ENCODE peak calls at places on chromosomes 13 and 19, in ten cellular contexts. One of them, this sample, is unnamed.

GRCh38 chr19:14746891-14747290 is 31.5 kb downstream of the ADGRE2 start:
- DNase-seq in mucosa of descending colon: no peak
- DNase-seq in psoas muscle: no peak
- DNase-seq in mesenchymal stem cell: no peak
- DNase-seq in OCI-LY7: no peak
- DNase-seq in ascending aorta: no peak
- DNase-seq in astrocyte: no peak
- DNase-seq in A549: no peak
- DNase-seq in ovary: no peak
- DNase-seq in fibroblast of mammary gland: no peak
- DNase-seq in this sample: no peak

GRCh38 chr19:18507727-18508440 is 14.0 kb downstream of the ELL start:
- DNase-seq in mucosa of descending colon: peak
- DNase-seq in fibroblast of mammary gland: peak
- DNase-seq in A549: no peak
- DNase-seq in astrocyte: no peak
- DNase-seq in ascending aorta: no peak
- DNase-seq in psoas muscle: peak
- DNase-seq in OCI-LY7: no peak
- DNase-seq in ovary: no peak
- DNase-seq in mesenchymal stem cell: peak
- DNase-seq in this sample: no peak

GRCh38 chr13:65679240-65679639 is 1550.9 kb downstream of the PCDH9 start:
- DNase-seq in A549: no peak
- DNase-seq in mucosa of descending colon: no peak
- DNase-seq in OCI-LY7: no peak
- DNase-seq in ascending aorta: no peak
- DNase-seq in mesenchymal stem cell: peak
- DNase-seq in psoas muscle: no peak
- DNase-seq in ovary: no peak
- DNase-seq in astrocyte: peak
- DNase-seq in fibroblast of mammary gland: peak
- DNase-seq in this sample: no peak

GRCh38 chr13:111636271-111636670 is 315.8 kb downstream of the TEX29 start:
- DNase-seq in ascending aorta: no peak
- DNase-seq in mesenchymal stem cell: no peak
- DNase-seq in OCI-LY7: no peak
- DNase-seq in A549: no peak
- DNase-seq in mucosa of descending colon: no peak
- DNase-seq in psoas muscle: no peak
- DNase-seq in astrocyte: no peak
- DNase-seq in fibroblast of mammary gland: no peak
- DNase-seq in ovary: no peak
- DNase-seq in this sample: no peak

GRCh38 chr19:3420244-3420755 is 53.9 kb downstream of the NFIC start:
- DNase-seq in A549: no peak
- DNase-seq in ovary: no peak
- DNase-seq in ascending aorta: no peak
- DNase-seq in astrocyte: no peak
- DNase-seq in OCI-LY7: no peak
- DNase-seq in mesenchymal stem cell: no peak
- DNase-seq in psoas muscle: peak
- DNase-seq in fibroblast of mammary gland: no peak
- DNase-seq in mucosa of descending colon: no peak
- DNase-seq in this sample: no peak

GRCh38 chr13:20702530-20702929 is 969 bp upstream of the IL17D start:
- DNase-seq in mesenchymal stem cell: peak
- DNase-seq in astrocyte: no peak
- DNase-seq in fibroblast of mammary gland: no peak
- DNase-seq in psoas muscle: no peak
- DNase-seq in ascending aorta: no peak
- DNase-seq in A549: no peak
- DNase-seq in OCI-LY7: peak
- DNase-seq in ovary: no peak
- DNase-seq in mucosa of descending colon: peak
- DNase-seq in this sample: no peak

GRCh38 chr19:51479531-51480331 is 1.4 kb downstream of the CEACAM18 start:
- DNase-seq in mucosa of descending colon: no peak
- DNase-seq in A549: no peak
- DNase-seq in ovary: no peak
- DNase-seq in OCI-LY7: no peak
- DNase-seq in ascending aorta: no peak
- DNase-seq in fibroblast of mammary gland: no peak
- DNase-seq in psoas muscle: no peak
- DNase-seq in astrocyte: no peak
- DNase-seq in mesenchymal stem cell: no peak
- DNase-seq in this sample: no peak

GRCh38 chr19:15123900-15124299 is 16.7 kb downstream of the SYDE1 start:
- DNase-seq in OCI-LY7: no peak
- DNase-seq in mucosa of descending colon: peak
- DNase-seq in fibroblast of mammary gland: no peak
- DNase-seq in astrocyte: no peak
- DNase-seq in ascending aorta: no peak
- DNase-seq in ovary: peak
- DNase-seq in A549: no peak
- DNase-seq in mesenchymal stem cell: no peak
- DNase-seq in psoas muscle: peak
- DNase-seq in this sample: no peak

GRCh38 chr19:15331419-15332310 is 674 bp downstream of the BRD4 start:
- DNase-seq in A549: peak
- DNase-seq in fibroblast of mammary gland: peak
- DNase-seq in psoas muscle: peak
- DNase-seq in mucosa of descending colon: peak
- DNase-seq in OCI-LY7: peak
- DNase-seq in mesenchymal stem cell: peak
- DNase-seq in astrocyte: no peak
- DNase-seq in ascending aorta: no peak
- DNase-seq in ovary: peak
- DNase-seq in this sample: peak

GRCh38 chr13:98893361-98893760 is 84.5 kb downstream of the DOCK9 start:
- DNase-seq in OCI-LY7: no peak
- DNase-seq in ascending aorta: no peak
- DNase-seq in psoas muscle: no peak
- DNase-seq in mesenchymal stem cell: no peak
- DNase-seq in astrocyte: no peak
- DNase-seq in A549: no peak
- DNase-seq in fibroblast of mammary gland: no peak
- DNase-seq in mucosa of descending colon: no peak
- DNase-seq in ovary: no peak
- DNase-seq in this sample: no peak

GRCh38 chr19:3632739-3633558 is 6.4 kb upstream of the CACTIN start:
- DNase-seq in ovary: peak
- DNase-seq in OCI-LY7: no peak
- DNase-seq in psoas muscle: no peak
- DNase-seq in astrocyte: no peak
- DNase-seq in mucosa of descending colon: no peak
- DNase-seq in mesenchymal stem cell: no peak
- DNase-seq in fibroblast of mammary gland: no peak
- DNase-seq in ascending aorta: no peak
- DNase-seq in A549: no peak
- DNase-seq in this sample: no peak

GRCh38 chr13:54934121-54934520 is 1905.5 kb downstream of the OLFM4 start:
- DNase-seq in mesenchymal stem cell: no peak
- DNase-seq in psoas muscle: no peak
- DNase-seq in ascending aorta: no peak
- DNase-seq in OCI-LY7: no peak
- DNase-seq in mucosa of descending colon: no peak
- DNase-seq in astrocyte: no peak
- DNase-seq in ovary: no peak
- DNase-seq in fibroblast of mammary gland: no peak
- DNase-seq in A549: no peak
- DNase-seq in this sample: no peak

GRCh38 chr13:40433577-40433976 is 232.9 kb downstream of the FOXO1 start:
- DNase-seq in mucosa of descending colon: peak
- DNase-seq in ascending aorta: no peak
- DNase-seq in psoas muscle: no peak
- DNase-seq in ovary: no peak
- DNase-seq in fibroblast of mammary gland: peak
- DNase-seq in astrocyte: no peak
- DNase-seq in A549: no peak
- DNase-seq in OCI-LY7: peak
- DNase-seq in mesenchymal stem cell: no peak
- DNase-seq in this sample: no peak

GRCh38 chr19:5115771-5116202 is 146.9 kb downstream of the KDM4B start:
- DNase-seq in A549: no peak
- DNase-seq in OCI-LY7: no peak
- DNase-seq in ovary: no peak
- DNase-seq in psoas muscle: no peak
- DNase-seq in mucosa of descending colon: no peak
- DNase-seq in astrocyte: peak
- DNase-seq in ascending aorta: no peak
- DNase-seq in fibroblast of mammary gland: peak
- DNase-seq in mesenchymal stem cell: peak
- DNase-seq in this sample: no peak

GRCh38 chr19:40423938-40424337 is 1.9 kb downstream of the SERTAD1 start:
- DNase-seq in mesenchymal stem cell: no peak
- DNase-seq in astrocyte: no peak
- DNase-seq in A549: no peak
- DNase-seq in mucosa of descending colon: no peak
- DNase-seq in ovary: no peak
- DNase-seq in psoas muscle: no peak
- DNase-seq in ascending aorta: no peak
- DNase-seq in OCI-LY7: no peak
- DNase-seq in fibroblast of mammary gland: no peak
- DNase-seq in this sample: no peak
- H3K4me3 ChIP-seq in mesenchymal stem cell: no peak
- H3K4me3 ChIP-seq in astrocyte: peak
- H3K4me3 ChIP-seq in A549: peak
- H3K4me3 ChIP-seq in mucosa of descending colon: no peak
- H3K4me3 ChIP-seq in ovary: peak
- H3K4me3 ChIP-seq in psoas muscle: peak
- H3K4me3 ChIP-seq in ascending aorta: peak
- H3K4me3 ChIP-seq in OCI-LY7: no peak
- H3K4me3 ChIP-seq in fibroblast of mammary gland: peak
- H3K4me3 ChIP-seq in this sample: peak

DNA sequence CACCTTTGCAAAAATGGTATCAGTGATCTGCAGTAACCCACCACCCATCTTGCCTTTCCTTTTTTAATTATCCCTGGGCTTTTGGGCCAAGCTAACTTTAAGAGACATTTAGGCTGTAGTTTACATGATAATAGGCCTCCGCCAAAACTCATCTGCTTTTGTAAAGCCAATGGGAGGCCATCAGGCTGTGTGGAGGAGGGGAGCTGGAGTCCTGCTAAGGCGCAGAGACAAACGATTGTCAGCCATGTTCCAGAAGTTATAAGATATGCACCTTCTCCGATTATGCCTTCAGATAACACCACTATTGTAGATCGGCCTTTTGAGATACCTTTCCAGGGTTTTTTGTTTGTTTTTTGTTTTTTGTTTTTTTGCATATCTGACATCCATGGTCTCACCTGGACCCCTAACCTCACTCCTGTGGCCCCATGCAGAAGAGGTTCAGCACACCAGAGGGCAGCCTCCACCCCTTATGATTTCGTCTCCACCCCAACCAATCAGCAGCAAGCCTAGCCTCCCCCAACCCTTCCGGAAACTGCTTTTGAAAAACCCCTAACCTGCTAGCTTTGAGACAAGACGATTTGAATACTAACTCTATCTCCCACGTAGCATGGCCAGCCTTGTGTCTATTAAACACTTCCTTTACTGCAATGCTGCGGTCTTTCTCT is 113.9 kb upstream of the UBL3 start:
- DNase-seq in ascending aorta: no peak
- DNase-seq in ovary: no peak
- DNase-seq in A549: no peak
- DNase-seq in psoas muscle: no peak
- DNase-seq in OCI-LY7: no peak
- DNase-seq in fibroblast of mammary gland: no peak
- DNase-seq in mesenchymal stem cell: no peak
- DNase-seq in mucosa of descending colon: no peak
- DNase-seq in astrocyte: no peak
- DNase-seq in this sample: no peak
- H3K4me3 ChIP-seq in ascending aorta: no peak
- H3K4me3 ChIP-seq in ovary: no peak
- H3K4me3 ChIP-seq in A549: no peak
- H3K4me3 ChIP-seq in psoas muscle: no peak
- H3K4me3 ChIP-seq in OCI-LY7: no peak
- H3K4me3 ChIP-seq in fibroblast of mammary gland: no peak
- H3K4me3 ChIP-seq in mesenchymal stem cell: no peak
- H3K4me3 ChIP-seq in mucosa of descending colon: no peak
- H3K4me3 ChIP-seq in astrocyte: no peak
- H3K4me3 ChIP-seq in this sample: no peak

DNA sequence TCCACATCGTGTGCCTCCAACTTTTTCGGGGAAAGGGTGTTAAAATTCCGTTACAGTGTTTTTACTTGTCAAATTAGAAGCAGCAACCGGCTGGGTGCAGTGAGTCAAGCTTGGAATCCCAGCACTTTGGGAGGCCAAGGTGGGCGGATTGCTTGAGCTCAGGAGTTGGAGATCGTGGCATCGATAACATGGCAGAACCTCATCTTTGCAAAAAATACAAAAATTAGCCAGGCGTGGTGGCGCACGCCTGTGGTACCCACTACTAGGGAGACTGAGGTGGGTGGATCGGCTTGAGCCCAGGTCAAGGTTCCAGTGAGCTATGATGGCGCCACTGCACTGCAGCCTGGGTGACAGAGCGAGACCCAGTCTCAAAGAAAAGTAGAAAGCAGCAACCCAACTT is 1.1 kb upstream of the SLC35E1 start:
- DNase-seq in mucosa of descending colon: no peak
- DNase-seq in OCI-LY7: no peak
- DNase-seq in astrocyte: no peak
- DNase-seq in mesenchymal stem cell: no peak
- DNase-seq in ovary: no peak
- DNase-seq in fibroblast of mammary gland: no peak
- DNase-seq in psoas muscle: no peak
- DNase-seq in ascending aorta: no peak
- DNase-seq in A549: no peak
- DNase-seq in this sample: peak
- H3K4me3 ChIP-seq in mucosa of descending colon: peak
- H3K4me3 ChIP-seq in OCI-LY7: peak
- H3K4me3 ChIP-seq in astrocyte: peak
- H3K4me3 ChIP-seq in mesenchymal stem cell: peak
- H3K4me3 ChIP-seq in ovary: peak
- H3K4me3 ChIP-seq in fibroblast of mammary gland: peak
- H3K4me3 ChIP-seq in psoas muscle: peak
- H3K4me3 ChIP-seq in ascending aorta: peak
- H3K4me3 ChIP-seq in A549: peak
- H3K4me3 ChIP-seq in this sample: peak

DNA sequence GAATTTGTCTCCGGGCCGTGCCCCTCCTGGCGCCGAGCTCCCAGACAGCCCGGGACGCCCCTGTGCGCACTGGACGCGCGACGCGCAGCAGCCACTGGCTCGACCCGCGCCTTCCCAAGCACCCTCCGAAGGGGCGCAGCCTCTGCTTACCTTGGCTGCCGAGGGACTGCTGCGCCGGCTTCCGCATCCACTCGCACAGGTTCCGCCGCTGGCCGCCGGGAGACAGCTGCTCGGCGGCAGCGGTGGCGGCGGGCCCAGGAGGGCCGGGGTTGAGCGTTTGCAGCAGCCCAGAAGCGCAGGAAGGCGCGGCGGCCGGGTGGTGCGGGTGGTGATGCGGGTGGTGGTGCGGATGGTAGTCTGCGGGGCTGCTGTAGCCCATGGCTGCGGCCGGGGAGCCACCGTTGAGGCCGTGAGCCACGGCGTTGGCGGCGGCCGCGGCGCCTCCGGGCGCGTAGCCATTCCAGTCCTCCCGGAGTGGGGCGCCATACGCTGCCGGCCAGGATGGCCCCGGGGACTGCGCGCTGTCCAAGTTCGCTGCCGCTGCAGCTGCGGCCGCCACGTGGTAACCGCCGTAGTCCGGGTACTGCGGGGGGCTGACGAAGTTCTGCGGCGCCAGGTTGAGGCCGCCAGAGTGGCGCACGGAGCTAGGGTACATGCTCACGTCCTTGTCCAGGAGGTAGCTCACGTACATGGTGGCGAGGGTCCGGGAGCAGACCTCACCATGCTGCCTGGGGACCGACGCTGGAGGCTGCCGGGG is 621 bp downstream of the CDX2 start:
- DNase-seq in ascending aorta: no peak
- DNase-seq in mucosa of descending colon: no peak
- DNase-seq in OCI-LY7: no peak
- DNase-seq in fibroblast of mammary gland: no peak
- DNase-seq in ovary: no peak
- DNase-seq in mesenchymal stem cell: peak
- DNase-seq in astrocyte: no peak
- DNase-seq in psoas muscle: no peak
- DNase-seq in A549: no peak
- DNase-seq in this sample: no peak
- H3K4me3 ChIP-seq in ascending aorta: peak
- H3K4me3 ChIP-seq in mucosa of descending colon: peak
- H3K4me3 ChIP-seq in OCI-LY7: no peak
- H3K4me3 ChIP-seq in fibroblast of mammary gland: no peak
- H3K4me3 ChIP-seq in ovary: peak
- H3K4me3 ChIP-seq in mesenchymal stem cell: no peak
- H3K4me3 ChIP-seq in astrocyte: no peak
- H3K4me3 ChIP-seq in psoas muscle: no peak
- H3K4me3 ChIP-seq in A549: peak
- H3K4me3 ChIP-seq in this sample: no peak

This sample was measured in left lung.